ENCODE peak calls at places on chromosomes 16 and 17, in six cellular contexts. X is lung, B is neuronal stem cell, U is RWPE1, O is ascending aorta, H is ovary. A is an unnamed sample.

GRCh38 chr17:40602445-40603443 is 37.5 kb upstream of the CCR7 start:
- DNase-seq in U (no peak), O (no peak), B (no peak), X (no peak), H (no peak), A (no peak)

GRCh38 chr16:31268891-31269290 is 9.1 kb downstream of the ITGAM start:
- DNase-seq in B (no peak), U (no peak), H (no peak), O (no peak), X (no peak), A (no peak)

GRCh38 chr17:28199728-28200127 is 119.3 kb upstream of the TMEM97 start:
- DNase-seq in H (no peak), X (no peak), U (no peak), B (no peak), O (no peak), A (no peak)

GRCh38 chr17:49051269-49051668 is 54.1 kb downstream of the IGF2BP1 start:
- DNase-seq in B (no peak), H (no peak), X (no peak), O (no peak), U (no peak), A (no peak)

GRCh38 chr16:15564619-15565339 is 78.2 kb downstream of the MARF1 start:
- DNase-seq in X (no peak), U (no peak), B (no peak), O (no peak), H (no peak), A (no peak)

GRCh38 chr17:20955437-20956323 is 87.1 kb downstream of the USP22 start:
- DNase-seq in H (peak), O (no peak), X (no peak), B (no peak), U (no peak), A (no peak)

GRCh38 chr17:35540589-35541404 is 3.3 kb upstream of the SLFN12L start:
- DNase-seq in H (no peak), X (peak), B (no peak), O (no peak), U (peak), A (no peak)

GRCh38 chr16:56066617-56067016 is 124.7 kb upstream of the GNAO1 start:
- DNase-seq in U (no peak), X (no peak), O (no peak), H (no peak), B (no peak), A (no peak)

GRCh38 chr16:10616744-10617640 is 36.6 kb upstream of the EMP2 start:
- DNase-seq in O (no peak), B (no peak), H (peak), U (peak), X (peak), A (no peak)

GRCh38 chr17:1087381-1088241 is 90.7 kb downstream of the TIMM22 start:
- DNase-seq in X (peak), U (peak), O (peak), B (no peak), H (no peak), A (no peak)

GRCh38 chr16:10598157-10598556 is 17.8 kb upstream of the EMP2 start:
- DNase-seq in O (no peak), X (no peak), H (no peak), U (no peak), B (no peak), A (no peak)

GRCh38 chr17:76063880-76064546 is 8.3 kb downstream of the SRP68 start:
- DNase-seq in X (no peak), B (no peak), O (no peak), H (no peak), U (no peak), A (no peak)

GRCh38 chr16:69120096-69120664 is 12.2 kb downstream of the CHTF8 start:
- DNase-seq in H (no peak), O (no peak), B (no peak), U (no peak), X (no peak), A (no peak)

GRCh38 chr16:89317729-89318429 is 100.4 kb downstream of the ZNF778 start:
- DNase-seq in B (no peak), X (no peak), H (no peak), O (no peak), U (no peak), A (no peak)

GRCh38 chr16:4570688-4571321 is 14.7 kb downstream of the C16orf96 start:
- DNase-seq in U (no peak), B (no peak), O (no peak), X (no peak), H (no peak), A (no peak)

GRCh38 chr17:7558544-7559306 is at the start of gene TNFSF13:
- DNase-seq in O (no peak), B (no peak), H (peak), U (no peak), X (peak), A (no peak)

GRCh38 chr17:66407864-66408263 is 105.5 kb downstream of the PRKCA start:
- DNase-seq in B (no peak), H (no peak), X (no peak), O (no peak), U (no peak), A (no peak)

GRCh38 chr17:2635241-2635640 is 41.8 kb downstream of the PAFAH1B1 start:
- DNase-seq in B (no peak), H (no peak), O (no peak), X (no peak), U (no peak), A (no peak)
- H3K27ac ChIP-seq in B (no peak), H (no peak), O (no peak), X (no peak), U (peak), A (no peak)

DNA sequence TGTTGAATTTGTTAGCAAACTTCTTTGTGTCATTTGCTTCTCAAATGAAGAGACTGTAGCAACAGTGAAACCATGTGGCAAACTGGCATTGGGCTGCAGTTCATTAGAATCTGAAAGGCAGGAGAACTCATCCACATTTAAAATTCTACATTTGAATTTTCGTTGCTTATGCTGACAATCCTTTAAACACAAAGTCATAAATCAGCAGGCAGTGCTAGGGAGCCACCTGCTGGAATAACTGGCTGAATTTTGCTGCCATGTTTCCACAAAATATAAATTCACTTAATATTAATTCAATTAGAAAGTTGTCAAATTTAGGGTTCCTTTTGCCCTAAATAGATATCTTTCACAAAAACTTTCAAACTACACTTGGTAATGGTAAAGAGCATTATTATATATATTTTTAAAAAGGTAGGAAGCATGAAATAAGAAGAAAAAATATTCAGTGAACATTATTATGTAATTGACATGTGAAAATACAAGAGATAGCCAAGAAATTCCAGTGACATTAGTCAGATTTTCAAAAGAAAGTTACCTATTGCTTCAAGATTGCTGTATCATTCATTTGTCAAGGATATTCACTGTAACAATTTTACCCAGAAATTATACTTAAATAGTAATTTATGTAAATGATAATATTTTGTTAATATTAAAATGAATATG is 350.1 kb downstream of the KIF2B start:
- DNase-seq in U (peak), H (no peak), O (no peak), B (no peak), X (no peak), A (no peak)
- H3K27ac ChIP-seq in U (no peak), H (no peak), O (no peak), B (no peak), X (no peak), A (no peak)

GRCh38 chr16:51146256-51146924 is 4.7 kb downstream of the SALL1 start:
- DNase-seq in B (no peak), X (no peak), U (no peak), H (no peak), O (no peak), A (no peak)
- H3K27ac ChIP-seq in B (peak), X (no peak), U (no peak), H (no peak), O (no peak), A (peak)

GRCh38 chr16:19166500-19166899 is 1.5 kb upstream of the SYT17 start:
- DNase-seq in H (no peak), X (peak), O (no peak), U (no peak), B (no peak), A (no peak)
- H3K27ac ChIP-seq in H (no peak), X (no peak), O (no peak), U (no peak), B (no peak), A (no peak)

DNA sequence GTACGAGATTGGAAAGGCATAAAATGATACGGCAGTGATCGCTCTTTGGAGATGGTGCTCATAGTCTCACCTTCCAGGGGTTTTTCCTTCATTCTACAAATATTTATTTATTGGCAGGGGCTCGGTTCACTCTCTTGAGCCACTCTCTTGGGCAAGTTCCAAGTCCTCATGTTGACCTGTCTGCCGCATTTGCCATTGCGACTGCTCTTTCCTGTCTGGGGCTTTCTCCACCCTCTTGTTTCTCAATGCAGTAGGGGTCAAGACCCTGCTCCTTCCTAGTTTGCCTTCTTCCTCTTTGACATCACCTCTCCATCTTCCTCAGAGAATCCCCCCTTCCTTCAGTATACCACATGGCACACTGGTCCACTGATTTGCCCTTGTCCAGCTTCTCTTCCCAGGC is 21.9 kb upstream of the LRRC75A start:
- DNase-seq in O (no peak), X (no peak), H (no peak), U (no peak), B (no peak), A (no peak)
- H3K27ac ChIP-seq in O (no peak), X (no peak), H (no peak), U (no peak), B (no peak), A (no peak)

DNA sequence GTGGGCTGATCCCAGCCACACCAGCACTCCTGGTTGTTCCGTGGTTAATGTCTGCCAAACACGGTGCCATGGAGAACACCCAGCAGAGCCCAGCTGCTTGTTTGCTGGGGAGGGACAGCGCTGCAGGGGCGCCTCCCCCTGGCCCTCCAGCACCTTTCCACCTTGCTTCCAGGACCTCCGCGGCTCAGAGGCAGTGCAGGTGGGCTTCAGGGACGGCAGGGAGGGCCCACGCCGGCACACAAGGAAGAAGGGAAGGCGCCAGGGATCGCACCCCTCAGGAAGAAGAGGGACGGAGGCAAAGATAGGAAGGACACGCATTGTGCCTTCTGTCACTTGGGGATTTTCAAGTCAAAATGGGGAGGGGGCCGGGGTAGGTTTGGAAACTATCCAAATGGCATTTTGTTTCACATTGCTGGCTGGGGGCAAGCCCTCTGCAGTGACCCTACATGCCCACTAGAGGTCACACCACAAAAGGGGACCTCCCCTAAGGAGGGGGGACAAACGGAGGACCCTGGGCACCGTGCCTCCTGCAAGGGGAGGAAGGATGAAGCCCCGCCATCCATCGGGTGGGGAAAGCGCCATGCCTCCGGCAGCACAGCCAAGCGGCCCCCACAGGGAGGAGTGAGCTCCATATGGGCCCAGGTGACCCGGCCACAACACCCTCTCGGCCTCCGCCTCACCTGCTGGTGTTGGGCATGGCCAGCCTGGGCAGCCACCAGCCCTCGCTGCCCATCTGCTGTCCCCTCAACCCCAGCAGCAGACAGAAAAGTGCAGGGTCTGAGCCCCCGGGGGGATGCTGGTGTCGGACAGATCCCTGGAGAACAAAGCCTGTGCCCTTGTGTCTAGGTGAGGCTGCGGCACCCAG is 7.5 kb upstream of the C16orf95 start:
- DNase-seq in X (no peak), H (no peak), U (peak), B (peak), O (no peak), A (no peak)
- H3K27ac ChIP-seq in X (no peak), H (no peak), U (peak), B (no peak), O (no peak), A (no peak)

GRCh38 chr16:82681592-82681991 is 54.8 kb downstream of the CDH13 start:
- DNase-seq in H (no peak), B (no peak), O (no peak), X (no peak), U (no peak), A (no peak)
- H3K27ac ChIP-seq in H (no peak), B (no peak), O (no peak), X (no peak), U (no peak), A (no peak)

GRCh38 chr17:34321981-34322380 is 2.7 kb downstream of the CCL8 start:
- DNase-seq in B (no peak), O (no peak), H (no peak), U (no peak), X (no peak), A (no peak)
- H3K27ac ChIP-seq in B (no peak), O (no peak), H (no peak), U (no peak), X (no peak), A (no peak)

GRCh38 chr17:3035968-3036280 is 27.5 kb downstream of the OR1D5 start:
- DNase-seq in U (no peak), B (no peak), O (no peak), X (no peak), H (no peak), A (no peak)

GRCh38 chr17:3035256-3035967 is 28.0 kb downstream of the OR1D5 start:
- DNase-seq in H (peak), X (no peak), O (no peak), U (no peak), B (no peak), A (no peak)

GRCh38 chr17:3033248-3033640 is 30.2 kb downstream of the OR1D5 start:
- DNase-seq in O (no peak), H (peak), X (no peak), U (no peak), B (no peak), A (no peak)

GRCh38 chr17:3033741-3034577 is 29.4 kb downstream of the OR1D5 start:
- DNase-seq in H (peak), U (no peak), O (no peak), B (no peak), X (no peak), A (no peak)

DNA sequence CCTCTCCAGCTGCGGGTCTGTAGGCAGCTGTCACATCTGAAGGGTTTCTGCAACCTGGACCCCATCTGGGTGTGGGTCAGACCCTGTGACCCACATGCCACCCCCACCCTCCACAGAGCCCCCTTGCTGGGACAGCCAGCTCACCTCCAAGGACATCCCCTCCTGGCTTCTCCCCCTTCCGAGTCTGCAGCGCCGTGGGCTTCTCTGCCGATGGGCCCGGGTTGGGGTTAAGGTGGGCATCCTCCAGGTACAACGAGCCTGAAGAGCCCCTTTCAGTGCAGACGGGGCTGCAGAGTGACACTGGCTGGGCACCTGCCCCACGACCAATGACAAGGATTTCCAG is 28.9 kb downstream of the OR1D5 start:
- DNase-seq in U (no peak), O (no peak), H (no peak), B (no peak), X (no peak), A (no peak)
- H3K27ac ChIP-seq in U (no peak), O (no peak), H (no peak), B (no peak), X (no peak), A (no peak)

GRCh38 chr17:37300683-37301082 is 75.1 kb upstream of the C17orf78 start:
- DNase-seq in O (no peak), H (no peak), B (no peak), X (no peak), U (no peak), A (no peak)
- H3K27ac ChIP-seq in O (peak), H (peak), B (peak), X (no peak), U (no peak), A (no peak)

A was measured in caudate nucleus.